ENCODE peak calls at places on chromosome 19, in nine cellular contexts. G is sigmoid colon, E is OCI-LY7, Q is breast epithelium, H is lung, Y is body of pancreas, D is cardiac muscle cell, B is endothelial cell of umbilical vein, R is aorta. S is an unnamed sample.

GRCh38 chr19:20278342-20278741 is 111.3 kb downstream of the ZNF486 start:
- DNase-seq in R (no peak), Q (no peak), D (no peak), Y (peak; percentile 73), G (no peak), E (no peak), H (no peak), B (no peak), S (no peak)

GRCh38 chr19:30387311-30388115 is 15.3 kb downstream of the ZNF536 start:
- DNase-seq in E (no peak), H (no peak), B (no peak), Q (no peak), D (no peak), G (no peak), R (no peak), Y (no peak), S (no peak)

GRCh38 chr19:46040952-46041500 is at the start of gene IGFL4:
- DNase-seq in B (no peak), Y (no peak), Q (no peak), D (no peak), G (no peak), E (no peak), H (no peak), R (no peak), S (no peak)

GRCh38 chr19:49126575-49126974 is 7.2 kb downstream of the PPFIA3 start:
- DNase-seq in G (no peak), H (no peak), R (no peak), D (no peak), Q (no peak), B (no peak), Y (no peak), E (no peak), S (no peak)

GRCh38 chr19:30085394-30085793 is 143.4 kb downstream of the URI1 start:
- DNase-seq in H (no peak), Q (no peak), G (no peak), R (peak; percentile 55), D (peak; percentile 11), Y (peak; percentile 52), B (no peak), E (peak; percentile 7), S (no peak)

GRCh38 chr19:30086220-30086619 is 144.2 kb downstream of the URI1 start:
- DNase-seq in R (no peak), E (no peak), D (no peak), Q (no peak), G (no peak), Y (no peak), B (no peak), H (no peak), S (no peak)

GRCh38 chr19:41959056-41960053 is at the start of gene RABAC1:
- DNase-seq in H (peak; percentile 92), G (peak; percentile 94), D (peak; percentile 93), B (peak; percentile 91), R (peak; percentile 95), E (peak; percentile 93), Q (peak; percentile 84), Y (peak; percentile 89), S (peak; percentile 91)

GRCh38 chr19:34838753-34839431 is 65.9 kb upstream of the ZNF599 start:
- DNase-seq in H (no peak), R (no peak), E (no peak), G (no peak), Q (no peak), B (peak; percentile 21), D (peak; percentile 28), Y (peak; percentile 51), S (no peak)

GRCh38 chr19:12834976-12835757 is 788 bp upstream of the RTBDN start:
- DNase-seq in R (no peak), E (peak; percentile 81), Y (peak; percentile 51), B (no peak), Q (no peak), D (peak; percentile 21), H (no peak), G (no peak), S (no peak)

GRCh38 chr19:1063909-1064660 is 2.9 kb upstream of the ARHGAP45 start:
- DNase-seq in B (no peak), Q (no peak), H (no peak), Y (no peak), E (peak; percentile 57), D (no peak), R (no peak), G (no peak), S (no peak)

GRCh38 chr19:17944301-17944700 is 11.5 kb downstream of the CCDC124 start:
- DNase-seq in B (peak; percentile 11), G (peak; percentile 79), Y (no peak), R (no peak), Q (no peak), E (no peak), D (peak; percentile 71), H (no peak), S (no peak)

GRCh38 chr19:50214699-50215543 is 11.5 kb downstream of the MYH14 start:
- DNase-seq in Q (peak; percentile 84), Y (peak; percentile 74), R (no peak), B (no peak), H (peak; percentile 87), G (no peak), D (no peak), E (no peak), S (peak; percentile 78)

GRCh38 chr19:51075998-51076397 is 6.7 kb downstream of the KLK14 start:
- DNase-seq in Q (no peak), H (no peak), E (no peak), Y (no peak), D (no peak), B (no peak), G (no peak), R (no peak), S (no peak)

GRCh38 chr19:12090807-12091206 is 26.3 kb downstream of the ZNF844 start:
- DNase-seq in B (peak; percentile 30), G (peak; percentile 72), H (peak; percentile 72), Y (peak; percentile 69), R (peak; percentile 84), Q (no peak), D (peak; percentile 78), E (peak; percentile 67), S (no peak)

GRCh38 chr19:41923045-41923788 is 5.0 kb downstream of the ERFL start:
- DNase-seq in E (no peak), Y (no peak), D (no peak), R (no peak), B (no peak), H (no peak), G (no peak), Q (no peak), S (no peak)

GRCh38 chr19:18967358-18968146 is 26.5 kb upstream of the HOMER3 start:
- DNase-seq in E (no peak), B (peak; percentile 71), G (peak; percentile 86), H (peak; percentile 67), D (peak; percentile 83), Y (peak; percentile 43), Q (peak; percentile 79), R (peak; percentile 80), S (peak; percentile 85)

GRCh38 chr19:13076787-13077186 is 25.9 kb downstream of the LYL1 start:
- DNase-seq in D (no peak), E (no peak), B (no peak), Q (no peak), G (no peak), R (no peak), Y (no peak), H (no peak), S (no peak)

GRCh38 chr19:36363845-36364244 is 15.2 kb downstream of the ZFP14 start:
- DNase-seq in G (no peak), H (no peak), E (no peak), Y (no peak), R (no peak), Q (no peak), D (no peak), B (no peak), S (no peak)

GRCh38 chr19:4584670-4585460 is 25.4 kb upstream of the SEMA6B start:
- DNase-seq in E (no peak), H (no peak), G (no peak), D (peak; percentile 25), B (no peak), R (no peak), Q (no peak), Y (no peak), S (no peak)

GRCh38 chr19:10736189-10736588 is 18.3 kb downstream of the DNM2 start:
- DNase-seq in Q (no peak), Y (no peak), H (no peak), R (no peak), E (no peak), D (no peak), B (no peak), G (no peak), S (no peak)
- H3K36me3 ChIP-seq in Q (no peaks in the 10 kb centered on the region), Y (no peaks in the 10 kb centered on the region), H (no peaks in the 10 kb centered on the region), R (no peaks in the 10 kb centered on the region), E (peaks cover 16% of the 10 kb centered on the region), D (no peaks in the 10 kb centered on the region), B (no peaks in the 10 kb centered on the region), G (no peaks in the 10 kb centered on the region), S (no peaks in the 10 kb centered on the region)

GRCh38 chr19:15644066-15644741 is 3.5 kb downstream of the CYP4F3 start:
- DNase-seq in H (no peak), R (no peak), B (no peak), E (no peak), D (no peak), Q (no peak), Y (no peak), G (no peak), S (no peak)
- H3K9me3 ChIP-seq in H (peaks cover 6% of the 10 kb centered on the region), R (peaks cover 3% of the 10 kb centered on the region), B (no peaks in the 10 kb centered on the region), E (no peaks in the 10 kb centered on the region), D (no peaks in the 10 kb centered on the region), Q (no peaks in the 10 kb centered on the region), Y (no peaks in the 10 kb centered on the region), G (no peaks in the 10 kb centered on the region), S (no peaks in the 10 kb centered on the region)

GRCh38 chr19:16400911-16401675 is 70.7 kb downstream of the EPS15L1 start:
- DNase-seq in Y (no peak), E (no peak), H (no peak), B (no peak), Q (no peak), G (no peak), R (peak; percentile 89), D (no peak), S (peak; percentile 76)

GRCh38 chr19:16403151-16403977 is 68.4 kb downstream of the EPS15L1 start:
- DNase-seq in H (no peak), G (peak; percentile 90), R (no peak), Y (no peak), D (no peak), E (no peak), Q (no peak), B (no peak), S (no peak)

GRCh38 chr19:16404396-16404795 is 67.4 kb downstream of the EPS15L1 start:
- DNase-seq in Q (no peak), G (no peak), R (no peak), Y (no peak), H (no peak), E (no peak), D (no peak), B (no peak), S (no peak)

GRCh38 chr19:16405091-16405490 is 66.7 kb downstream of the EPS15L1 start:
- DNase-seq in R (no peak), D (no peak), H (no peak), Y (no peak), B (no peak), G (no peak), Q (no peak), E (no peak), S (no peak)

GRCh38 chr19:16402076-16402475 is 69.7 kb downstream of the EPS15L1 start:
- DNase-seq in G (no peak), Q (no peak), B (no peak), Y (no peak), D (no peak), E (no peak), R (no peak), H (no peak), S (no peak)
- H3K36me3 ChIP-seq in G (peaks cover 38% of the 10 kb centered on the region), Q (no peaks in the 10 kb centered on the region), B (no peaks in the 10 kb centered on the region), Y (peaks cover 7% of the 10 kb centered on the region), D (peaks cover 46% of the 10 kb centered on the region), E (peaks cover 97% of the 10 kb centered on the region), R (no peaks in the 10 kb centered on the region), H (peaks cover 33% of the 10 kb centered on the region), S (peaks cover 66% of the 10 kb centered on the region)

GRCh38 chr19:52099497-52100138 is 4.1 kb upstream of the ZNF841 start:
- DNase-seq in H (no peak), Y (no peak), B (no peak), R (no peak), E (no peak), D (no peak), G (no peak), Q (no peak), S (no peak)
- H3K9me3 ChIP-seq in H (peaks cover 18% of the 10 kb centered on the region), Y (no peaks in the 10 kb centered on the region), B (no peaks in the 10 kb centered on the region), R (peaks cover 7% of the 10 kb centered on the region), E (peaks cover 5% of the 10 kb centered on the region), D (no peaks in the 10 kb centered on the region), G (peaks cover 7% of the 10 kb centered on the region), Q (peaks cover 32% of the 10 kb centered on the region), S (peaks cover 34% of the 10 kb centered on the region)

S was measured in suprapubic skin.